ENCODE peak calls at places on chromosome 17, in four cellular contexts. K is body of pancreas, Z is A549, J is HCT116. T is an unnamed sample.

GRCh38 chr17:35432176-35433074 is at the start of gene SLFN12:
- DNase-seq in K (peak; percentile 70), Z (no peak), J (no peak), T (peak; percentile 55)

GRCh38 chr17:17572010-17572785 is 19.3 kb downstream of the PEMT start:
- DNase-seq in K (no peak), Z (no peak), J (no peak), T (peak; percentile 70)

GRCh38 chr17:48055531-48056245 is 7.5 kb downstream of the NFE2L1 start:
- DNase-seq in Z (no peak), J (peak; percentile 73), K (no peak), T (no peak)

GRCh38 chr17:15649861-15650391 is 30.4 kb upstream of the FBXW10B start:
- DNase-seq in Z (peak; percentile 52), K (peak; percentile 48), J (peak; percentile 91), T (no peak)

GRCh38 chr17:2084766-2085647 is 30.1 kb downstream of the HIC1 start:
- DNase-seq in K (peak; percentile 42), J (no peak), Z (no peak), T (no peak)

GRCh38 chr17:79005063-79005861 is 4.3 kb downstream of the CANT1 start:
- DNase-seq in J (no peak), K (peak; percentile 72), Z (no peak), T (peak; percentile 39)

GRCh38 chr17:51166987-51167931 is 1.0 kb downstream of the NME2 start:
- DNase-seq in Z (peak; percentile 95), J (no peak), K (peak; percentile 43), T (peak; percentile 72)

GRCh38 chr17:17701112-17701511 is 19.9 kb downstream of the RAI1 start:
- DNase-seq in K (no peak), J (no peak), Z (no peak), T (no peak)

GRCh38 chr17:41547921-41548843 is 20.1 kb upstream of the KRT19 start:
- DNase-seq in K (peak; percentile 64), Z (peak; percentile 96), J (peak; percentile 96), T (no peak)

GRCh38 chr17:55852734-55853133 is 101.9 kb downstream of the PCTP start:
- DNase-seq in Z (no peak), J (no peak), K (no peak), T (no peak)

GRCh38 chr17:2336215-2337151 is at the start of gene TSR1:
- DNase-seq in J (peak; percentile 74), K (peak; percentile 90), Z (peak; percentile 99), T (peak; percentile 93)

GRCh38 chr17:683040-683439 is 31.6 kb downstream of the VPS53 start:
- DNase-seq in J (no peak), Z (no peak), K (no peak), T (no peak)

DNA sequence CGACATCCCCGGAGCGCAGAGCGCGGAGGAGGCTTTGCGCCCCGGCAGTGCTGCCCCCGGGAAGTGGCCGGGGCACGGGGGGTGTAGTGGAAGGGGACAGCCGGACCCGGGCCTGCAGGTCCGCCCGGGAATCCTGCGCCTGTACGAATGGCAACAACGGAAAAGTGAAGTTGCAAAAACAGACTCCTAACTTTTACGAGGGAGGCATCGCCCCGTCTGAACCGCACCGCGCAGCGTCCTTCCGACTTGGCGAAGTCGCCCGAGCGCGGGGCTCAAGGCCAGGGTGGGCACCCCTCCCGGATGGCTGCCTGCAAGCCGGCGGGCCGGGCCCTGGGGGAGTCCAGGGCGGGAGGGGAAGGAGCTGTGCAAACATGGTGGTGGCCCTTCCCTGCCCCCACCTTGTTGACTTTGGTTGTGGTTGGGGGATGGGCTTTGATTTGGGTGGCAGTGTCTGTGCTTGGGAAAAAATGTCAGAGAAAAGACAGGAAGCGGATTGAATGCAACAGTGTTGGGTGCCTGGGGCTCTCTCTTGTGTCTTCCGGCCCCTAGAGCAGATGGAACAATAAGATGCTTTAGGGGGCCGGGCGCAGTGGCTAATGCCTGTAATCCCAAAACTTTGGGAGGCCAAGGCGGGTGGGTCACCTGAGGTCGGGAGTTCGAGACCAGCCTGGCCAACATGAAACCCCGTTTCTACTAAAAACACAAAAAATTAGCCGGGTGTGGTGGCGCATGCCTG is 675 bp downstream of the RNF213 start:
- DNase-seq in Z (peak; percentile 75), K (peak; percentile 69), J (no peak), T (peak; percentile 76)
- TF ChIP-seq POLR2A in Z (peak; percentile 31), K (peak; percentile 51), J (peak; percentile 27), T (no peak)

GRCh38 chr17:49146620-49147306 is 14.2 kb downstream of the B4GALNT2 start:
- DNase-seq in Z (peak; percentile 87), J (peak; percentile 84), K (no peak), T (no peak)
- TF ChIP-seq CTCF in Z (no peak), J (no peak), K (no peak), T (no peak)

GRCh38 chr17:45147581-45148182 is 593 bp upstream of the HEXIM1 start:
- DNase-seq in J (peak; percentile 95), K (peak; percentile 87), Z (peak; percentile 83), T (peak; percentile 87)
- TF ChIP-seq POLR2A in J (peak; percentile 32), K (no peak), Z (no peak), T (no peak)

GRCh38 chr17:57852041-57852954 is 2.5 kb upstream of the MRPS23 start:
- DNase-seq in J (no peak), K (no peak), Z (no peak), T (no peak)
- TF ChIP-seq CTCF in J (no peak), K (no peak), Z (no peak), T (no peak)

GRCh38 chr17:39867891-39868553 is at the start of gene ZPBP2:
- DNase-seq in K (no peak), Z (no peak), J (no peak), T (no peak)
- TF ChIP-seq POLR2A in K (no peak), Z (no peak), J (no peak), T (no peak)

GRCh38 chr17:63623786-63624185 is 1.6 kb downstream of the MAP3K3 start:
- DNase-seq in Z (no peak), J (no peak), K (no peak), T (no peak)

GRCh38 chr17:63622571-63623390 is 564 bp downstream of the MAP3K3 start:
- DNase-seq in J (no peak), Z (peak; percentile 88), K (peak; percentile 78), T (peak; percentile 89)

GRCh38 chr17:63621229-63621683 is 961 bp upstream of the MAP3K3 start:
- DNase-seq in K (no peak), J (no peak), Z (peak; percentile 71), T (no peak)

GRCh38 chr17:63626551-63627228 is 4.5 kb downstream of the MAP3K3 start:
- DNase-seq in J (no peak), Z (no peak), K (no peak), T (no peak)

GRCh38 chr17:63621684-63622570 is at the start of gene MAP3K3:
- DNase-seq in Z (peak; percentile 100), J (peak; percentile 100), K (peak; percentile 100), T (peak; percentile 100)
- TF ChIP-seq CTCF in Z (no peak), J (peak; percentile 10), K (no peak), T (peak; percentile 45)